ENCODE peak calls at places on chromosome 22, in eight cellular contexts. One of them, this sample, is unnamed.

GRCh38 chr22:30305519-30305905 is 16.2 kb upstream of the CASTOR1 start:
- DNase-seq in pancreas: no peak
- DNase-seq in OCI-LY7: peak; percentile 90
- DNase-seq in neural crest cell: no peak
- DNase-seq in astrocyte: no peak
- DNase-seq in lower lobe of right lung: no peak
- DNase-seq in H9: no peak
- DNase-seq in A673: no peak
- DNase-seq in this sample: peak; percentile 69

GRCh38 chr22:39317756-39318506 is 1.5 kb downstream of the RPL3 start:
- DNase-seq in pancreas: peak; percentile 48
- DNase-seq in OCI-LY7: peak; percentile 24
- DNase-seq in neural crest cell: no peak
- DNase-seq in astrocyte: no peak
- DNase-seq in lower lobe of right lung: no peak
- DNase-seq in H9: no peak
- DNase-seq in A673: no peak
- DNase-seq in this sample: no peak

GRCh38 chr22:47135338-47135737 is 372.9 kb downstream of the TBC1D22A start:
- DNase-seq in pancreas: no peak
- DNase-seq in OCI-LY7: no peak
- DNase-seq in neural crest cell: no peak
- DNase-seq in astrocyte: no peak
- DNase-seq in lower lobe of right lung: no peak
- DNase-seq in H9: no peak
- DNase-seq in A673: no peak
- DNase-seq in this sample: no peak

GRCh38 chr22:40329021-40329456 is 17.3 kb upstream of the ADSL start:
- DNase-seq in pancreas: no peak
- DNase-seq in OCI-LY7: no peak
- DNase-seq in neural crest cell: no peak
- DNase-seq in astrocyte: no peak
- DNase-seq in lower lobe of right lung: no peak
- DNase-seq in H9: no peak
- DNase-seq in A673: no peak
- DNase-seq in this sample: no peak

GRCh38 chr22:41216984-41217383 is 11.9 kb downstream of the L3MBTL2 start:
- DNase-seq in pancreas: no peak
- DNase-seq in OCI-LY7: no peak
- DNase-seq in neural crest cell: no peak
- DNase-seq in astrocyte: no peak
- DNase-seq in lower lobe of right lung: no peak
- DNase-seq in H9: no peak
- DNase-seq in A673: no peak
- DNase-seq in this sample: no peak

GRCh38 chr22:40975346-40975745 is 24.2 kb downstream of the RBX1 start:
- DNase-seq in pancreas: no peak
- DNase-seq in OCI-LY7: no peak
- DNase-seq in neural crest cell: no peak
- DNase-seq in astrocyte: no peak
- DNase-seq in lower lobe of right lung: no peak
- DNase-seq in H9: no peak
- DNase-seq in A673: no peak
- DNase-seq in this sample: no peak

GRCh38 chr22:31346733-31347250 is 646 bp upstream of the PATZ1 start:
- DNase-seq in pancreas: peak; percentile 74
- DNase-seq in OCI-LY7: no peak
- DNase-seq in neural crest cell: peak; percentile 61
- DNase-seq in astrocyte: peak; percentile 39
- DNase-seq in lower lobe of right lung: peak; percentile 67
- DNase-seq in H9: peak; percentile 79
- DNase-seq in A673: peak; percentile 69
- DNase-seq in this sample: no peak

GRCh38 chr22:30056015-30056414 is 24.2 kb upstream of the HORMAD2 start:
- DNase-seq in pancreas: no peak
- DNase-seq in OCI-LY7: no peak
- DNase-seq in neural crest cell: no peak
- DNase-seq in astrocyte: no peak
- DNase-seq in lower lobe of right lung: no peak
- DNase-seq in H9: no peak
- DNase-seq in A673: no peak
- DNase-seq in this sample: no peak

GRCh38 chr22:46754826-46755225 is 7.6 kb upstream of the TBC1D22A start:
- DNase-seq in pancreas: no peak
- DNase-seq in OCI-LY7: no peak
- DNase-seq in neural crest cell: no peak
- DNase-seq in astrocyte: no peak
- DNase-seq in lower lobe of right lung: no peak
- DNase-seq in H9: no peak
- DNase-seq in A673: no peak
- DNase-seq in this sample: no peak

GRCh38 chr22:35397095-35397904 is 2.6 kb upstream of the MCM5 start:
- DNase-seq in pancreas: peak; percentile 59
- DNase-seq in OCI-LY7: peak; percentile 33
- DNase-seq in neural crest cell: no peak
- DNase-seq in astrocyte: no peak
- DNase-seq in lower lobe of right lung: no peak
- DNase-seq in H9: no peak
- DNase-seq in A673: no peak
- DNase-seq in this sample: no peak

GRCh38 chr22:48957311-48957986 is 870.2 kb downstream of the BRD1 start:
- DNase-seq in pancreas: peak; percentile 3
- DNase-seq in OCI-LY7: no peak
- DNase-seq in neural crest cell: no peak
- DNase-seq in astrocyte: no peak
- DNase-seq in lower lobe of right lung: no peak
- DNase-seq in H9: peak; percentile 20
- DNase-seq in A673: no peak
- DNase-seq in this sample: peak; percentile 45

GRCh38 chr22:47918276-47918928 is 1156.0 kb downstream of the TBC1D22A start:
- DNase-seq in pancreas: no peak
- DNase-seq in OCI-LY7: peak; percentile 94
- DNase-seq in neural crest cell: no peak
- DNase-seq in astrocyte: no peak
- DNase-seq in lower lobe of right lung: no peak
- DNase-seq in H9: no peak
- DNase-seq in A673: no peak
- DNase-seq in this sample: no peak

GRCh38 chr22:39496131-39496838 is 5.8 kb upstream of the MIEF1 start:
- DNase-seq in pancreas: peak; percentile 76
- DNase-seq in OCI-LY7: peak; percentile 71
- DNase-seq in neural crest cell: peak; percentile 65
- DNase-seq in astrocyte: peak; percentile 27
- DNase-seq in lower lobe of right lung: peak; percentile 83
- DNase-seq in H9: peak; percentile 77
- DNase-seq in A673: peak; percentile 86
- DNase-seq in this sample: peak; percentile 74

DNA sequence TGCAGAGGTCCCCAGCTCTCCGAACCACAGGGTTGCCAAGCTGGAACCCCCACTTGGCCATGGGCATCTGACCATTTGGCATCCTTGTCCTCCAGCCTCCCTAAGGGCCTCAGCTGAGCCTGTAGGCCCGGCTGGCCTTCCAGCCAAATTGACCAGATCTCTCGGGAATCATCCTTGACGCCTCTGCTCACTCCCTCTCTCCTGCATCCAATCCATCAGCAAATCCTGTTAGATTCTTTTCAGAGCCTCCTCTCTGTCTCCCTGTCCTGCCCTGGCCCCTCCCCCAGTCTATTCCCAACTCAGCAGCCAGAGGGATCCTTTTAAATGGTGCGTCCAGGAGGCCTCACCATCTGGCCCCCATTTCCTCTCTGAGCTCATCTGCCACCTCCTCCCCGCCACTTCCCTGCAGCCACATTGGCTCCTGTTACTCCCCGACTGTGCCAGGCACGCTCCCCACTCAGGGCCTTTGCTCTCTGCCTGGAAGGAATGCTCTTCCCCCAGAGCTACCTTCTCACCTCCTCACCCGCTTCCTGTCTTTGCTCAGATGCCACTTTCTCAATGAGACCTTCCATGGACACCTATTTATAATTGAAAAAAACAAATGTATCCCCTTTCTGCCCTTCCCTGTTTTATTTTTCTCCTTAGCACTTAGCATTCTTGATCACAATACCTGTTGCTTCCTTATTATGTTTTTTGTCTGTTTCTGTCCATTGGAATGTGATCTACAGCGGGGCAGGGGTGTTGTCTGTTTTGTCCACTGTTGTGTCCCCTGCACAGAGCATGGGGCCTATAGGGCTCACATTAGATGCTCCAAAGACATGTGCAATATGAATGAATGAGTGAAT is 78.1 kb downstream of the NFAM1 start:
- DNase-seq in pancreas: no peak
- DNase-seq in OCI-LY7: no peak
- DNase-seq in neural crest cell: no peak
- DNase-seq in astrocyte: no peak
- DNase-seq in lower lobe of right lung: no peak
- DNase-seq in H9: peak; percentile 84
- DNase-seq in A673: peak; percentile 80
- DNase-seq in this sample: no peak
- TF ChIP-seq CTCF in pancreas: no peak
- TF ChIP-seq CTCF in OCI-LY7: no peak
- TF ChIP-seq CTCF in neural crest cell: no peak
- TF ChIP-seq CTCF in astrocyte: no peak
- TF ChIP-seq CTCF in lower lobe of right lung: no peak
- TF ChIP-seq CTCF in H9: peak; percentile 43
- TF ChIP-seq CTCF in A673: peak; percentile 19
- TF ChIP-seq CTCF in this sample: no peak

GRCh38 chr22:33088418-33088817 is 30.2 kb upstream of the SYN3 start:
- DNase-seq in pancreas: no peak
- DNase-seq in OCI-LY7: no peak
- DNase-seq in neural crest cell: no peak
- DNase-seq in astrocyte: no peak
- DNase-seq in lower lobe of right lung: no peak
- DNase-seq in H9: no peak
- DNase-seq in A673: no peak
- DNase-seq in this sample: no peak

GRCh38 chr22:33082221-33082620 is 24.0 kb upstream of the SYN3 start:
- DNase-seq in pancreas: no peak
- DNase-seq in OCI-LY7: no peak
- DNase-seq in neural crest cell: no peak
- DNase-seq in astrocyte: no peak
- DNase-seq in lower lobe of right lung: no peak
- DNase-seq in H9: no peak
- DNase-seq in A673: no peak
- DNase-seq in this sample: no peak

GRCh38 chr22:33083212-33083611 is 25.0 kb upstream of the SYN3 start:
- DNase-seq in pancreas: no peak
- DNase-seq in OCI-LY7: peak; percentile 52
- DNase-seq in neural crest cell: no peak
- DNase-seq in astrocyte: no peak
- DNase-seq in lower lobe of right lung: no peak
- DNase-seq in H9: no peak
- DNase-seq in A673: no peak
- DNase-seq in this sample: no peak
- TF ChIP-seq CTCF in pancreas: no peak
- TF ChIP-seq CTCF in OCI-LY7: peak; percentile 84
- TF ChIP-seq CTCF in neural crest cell: peak; percentile 27
- TF ChIP-seq CTCF in astrocyte: no peak
- TF ChIP-seq CTCF in lower lobe of right lung: no peak
- TF ChIP-seq CTCF in H9: peak; percentile 54
- TF ChIP-seq CTCF in A673: peak; percentile 20
- TF ChIP-seq CTCF in this sample: no peak

GRCh38 chr22:44179989-44180705 is 578 bp upstream of the PARVG start:
- DNase-seq in pancreas: no peak
- DNase-seq in OCI-LY7: no peak
- DNase-seq in neural crest cell: no peak
- DNase-seq in astrocyte: no peak
- DNase-seq in lower lobe of right lung: no peak
- DNase-seq in H9: no peak
- DNase-seq in A673: no peak
- DNase-seq in this sample: peak; percentile 43
- TF ChIP-seq CTCF in pancreas: no peak
- TF ChIP-seq CTCF in OCI-LY7: no peak
- TF ChIP-seq CTCF in neural crest cell: no peak
- TF ChIP-seq CTCF in astrocyte: no peak
- TF ChIP-seq CTCF in lower lobe of right lung: no peak
- TF ChIP-seq CTCF in H9: no peak
- TF ChIP-seq CTCF in A673: no peak
- TF ChIP-seq CTCF in this sample: no peak

GRCh38 chr22:23895599-23896144 is 1.5 kb downstream of the MIF start:
- DNase-seq in pancreas: no peak
- DNase-seq in OCI-LY7: no peak
- DNase-seq in neural crest cell: no peak
- DNase-seq in astrocyte: no peak
- DNase-seq in lower lobe of right lung: no peak
- DNase-seq in H9: no peak
- DNase-seq in A673: no peak
- DNase-seq in this sample: no peak

GRCh38 chr22:23896166-23896522 is 2.0 kb downstream of the MIF start:
- DNase-seq in pancreas: no peak
- DNase-seq in OCI-LY7: no peak
- DNase-seq in neural crest cell: no peak
- DNase-seq in astrocyte: no peak
- DNase-seq in lower lobe of right lung: no peak
- DNase-seq in H9: no peak
- DNase-seq in A673: no peak
- DNase-seq in this sample: no peak

GRCh38 chr22:23893957-23894709 is at the start of gene MIF:
- DNase-seq in pancreas: peak; percentile 98
- DNase-seq in OCI-LY7: peak; percentile 98
- DNase-seq in neural crest cell: peak; percentile 98
- DNase-seq in astrocyte: peak; percentile 76
- DNase-seq in lower lobe of right lung: peak; percentile 96
- DNase-seq in H9: peak; percentile 98
- DNase-seq in A673: peak; percentile 96
- DNase-seq in this sample: peak; percentile 92

GRCh38 chr22:23893446-23893956 is 682 bp upstream of the MIF start:
- DNase-seq in pancreas: no peak
- DNase-seq in OCI-LY7: no peak
- DNase-seq in neural crest cell: no peak
- DNase-seq in astrocyte: no peak
- DNase-seq in lower lobe of right lung: no peak
- DNase-seq in H9: no peak
- DNase-seq in A673: no peak
- DNase-seq in this sample: no peak

DNA sequence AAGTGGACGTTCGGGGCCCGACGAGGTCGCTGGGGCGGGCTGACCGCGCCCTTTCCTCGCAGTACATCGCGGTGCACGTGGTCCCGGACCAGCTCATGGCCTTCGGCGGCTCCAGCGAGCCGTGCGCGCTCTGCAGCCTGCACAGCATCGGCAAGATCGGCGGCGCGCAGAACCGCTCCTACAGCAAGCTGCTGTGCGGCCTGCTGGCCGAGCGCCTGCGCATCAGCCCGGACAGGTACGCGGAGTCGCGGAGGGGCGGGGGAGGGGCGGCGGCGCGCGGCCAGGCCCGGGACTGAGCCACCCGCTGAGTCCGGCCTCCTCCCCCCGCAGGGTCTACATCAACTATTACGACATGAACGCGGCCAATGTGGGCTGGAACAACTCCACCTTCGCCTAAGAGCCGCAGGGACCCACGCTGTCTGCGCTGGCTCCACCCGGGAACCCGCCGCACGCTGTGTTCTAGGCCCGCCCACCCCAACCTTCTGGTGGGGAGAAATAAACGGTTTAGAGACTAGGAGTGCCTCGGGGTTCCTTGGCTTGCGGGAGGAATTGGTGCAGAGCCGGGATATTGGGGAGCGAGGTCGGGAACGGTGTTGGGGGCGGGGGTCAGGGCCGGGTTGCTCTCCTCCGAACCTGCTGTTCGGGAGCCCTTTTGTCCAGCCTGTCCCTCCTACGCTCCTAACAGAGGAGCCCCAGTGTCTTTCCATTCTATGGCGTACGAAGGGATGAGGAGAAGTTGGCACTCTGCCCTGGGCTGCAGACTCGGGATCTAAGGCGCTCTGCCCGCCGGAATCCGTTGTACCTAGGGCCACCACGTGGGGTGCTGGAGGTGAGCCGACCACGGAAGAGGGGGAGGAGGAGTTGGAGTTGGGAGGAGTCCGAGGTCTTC is 771 bp downstream of the MIF start:
- DNase-seq in pancreas: peak; percentile 86
- DNase-seq in OCI-LY7: peak; percentile 88
- DNase-seq in neural crest cell: peak; percentile 50
- DNase-seq in astrocyte: peak; percentile 59
- DNase-seq in lower lobe of right lung: peak; percentile 85
- DNase-seq in H9: peak; percentile 82
- DNase-seq in A673: peak; percentile 85
- DNase-seq in this sample: peak; percentile 59
- TF ChIP-seq CTCF in pancreas: no peak
- TF ChIP-seq CTCF in OCI-LY7: peak; percentile 73
- TF ChIP-seq CTCF in neural crest cell: peak; percentile 59
- TF ChIP-seq CTCF in astrocyte: peak; percentile 26
- TF ChIP-seq CTCF in lower lobe of right lung: no peak
- TF ChIP-seq CTCF in H9: peak; percentile 61
- TF ChIP-seq CTCF in A673: peak; percentile 51
- TF ChIP-seq CTCF in this sample: peak; percentile 26